ENCODE peak calls at places on chromosomes 13 and 19, in six cellular contexts. R is natural killer cell; F is germinal center; D is activated CD4-positive, alpha-beta T cell treated with anti-CD3 and anti-CD28 coated beads, Interleukin-2, amount 10 ng/mL, durations not matched to agents 24 days and 14 days; E is stimulated activated CD4-positive, alpha-beta T cell treated with anti-CD3 and anti-CD28 coated beads, Interleukin-4, amount 100 ng/mL, for 48 hours; G is cardiac fibroblast. N is an unnamed sample.

GRCh38 chr19:32891609-32892008 is 22.0 kb upstream of the SLC7A9 start:
- DNase-seq in R (no peak), D (no peak), F (no peak), G (no peak), E (no peak), N (no peak)

GRCh38 chr19:8253678-8254077 is 44.5 kb downstream of the CERS4 start:
- DNase-seq in R (no peak), F (no peak), D (no peak), E (no peak), G (no peak), N (no peak)

GRCh38 chr13:93058301-93058700 is 168.3 kb upstream of the GPC6 start:
- DNase-seq in F (no peak), D (no peak), E (no peak), R (no peak), G (no peak), N (no peak)

GRCh38 chr19:35862528-35862927 is 5.8 kb downstream of the KIRREL2 start:
- DNase-seq in D (no peak), E (no peak), R (no peak), F (no peak), G (no peak), N (peak)

GRCh38 chr13:45178349-45179142 is 22.3 kb downstream of the KCTD4 start:
- DNase-seq in F (no peak), E (no peak), D (peak), R (no peak), G (peak), N (no peak)

GRCh38 chr19:18895828-18896341 is at the start of gene CERS1:
- DNase-seq in D (no peak), R (no peak), F (peak), G (no peak), E (no peak), N (peak)

GRCh38 chr13:95298971-95299627 is 2.2 kb downstream of the ABCC4 start:
- DNase-seq in G (peak), E (no peak), F (no peak), R (no peak), D (no peak), N (no peak)

GRCh38 chr13:95256086-95256485 is 45.2 kb downstream of the ABCC4 start:
- DNase-seq in E (no peak), D (no peak), G (peak), F (no peak), R (no peak), N (no peak)

GRCh38 chr19:2848625-2849024 is 7.3 kb downstream of the ZNF555 start:
- DNase-seq in F (no peak), D (no peak), E (no peak), R (no peak), G (no peak), N (no peak)

GRCh38 chr13:34721631-34722144 is 220.4 kb upstream of the NBEA start:
- DNase-seq in F (no peak), G (no peak), R (no peak), E (no peak), D (no peak), N (peak)

GRCh38 chr19:13055213-13056051 is 47.2 kb downstream of the LYL1 start:
- DNase-seq in F (no peak), R (no peak), D (no peak), G (peak), E (no peak), N (no peak)

GRCh38 chr13:58202099-58202498 is 570.6 kb downstream of the PCDH17 start:
- DNase-seq in E (no peak), R (no peak), G (no peak), F (no peak), D (no peak), N (no peak)

GRCh38 chr13:112710855-112711527 is 21.2 kb downstream of the ATP11A start:
- DNase-seq in D (no peak), E (no peak), F (no peak), R (no peak), G (no peak), N (no peak)

GRCh38 chr19:41253660-41254059 is 10.5 kb upstream of the HNRNPUL1 start:
- DNase-seq in G (no peak), E (no peak), D (no peak), R (no peak), F (no peak), N (no peak)

GRCh38 chr19:40771101-40771539 is 4.2 kb upstream of the MIA start:
- DNase-seq in E (no peak), G (no peak), R (no peak), D (peak), F (no peak), N (no peak)

GRCh38 chr13:36839281-36839680 is 20.3 kb downstream of the RFXAP start:
- DNase-seq in E (no peak), D (no peak), R (no peak), F (no peak), G (no peak), N (no peak)

GRCh38 chr19:33690461-33691427 is 69.0 kb downstream of the CHST8 start:
- DNase-seq in F (no peak), R (no peak), E (no peak), G (no peak), D (no peak), N (no peak)

GRCh38 chr13:30224732-30225131 is 82.6 kb downstream of the KATNAL1 start:
- DNase-seq in E (no peak), G (peak), D (no peak), R (no peak), F (no peak), N (no peak)